ENCODE peak calls at places on chromosomes 11 and 22, in four cellular contexts. One of them, this sample, is unnamed.

GRCh38 chr11:78536933-78537332 is 37.7 kb downstream of the NARS2 start:
- DNase-seq in posterior cingulate gyrus: no peak
- DNase-seq in endothelial cell: no peak
- DNase-seq in SK-N-DZ: no peak
- DNase-seq in this sample: no peak

GRCh38 chr22:49768511-49768910 is 59.2 kb downstream of the BRD1 start:
- DNase-seq in SK-N-DZ: no peak
- DNase-seq in posterior cingulate gyrus: peak; percentile 57
- DNase-seq in endothelial cell: no peak
- DNase-seq in this sample: peak; percentile 24

GRCh38 chr11:88520391-88520790 is 182.9 kb upstream of the CTSC start:
- DNase-seq in endothelial cell: no peak
- DNase-seq in posterior cingulate gyrus: no peak
- DNase-seq in SK-N-DZ: no peak
- DNase-seq in this sample: no peak

GRCh38 chr11:47248304-47248663 is 330 bp downstream of the ACP2 start:
- DNase-seq in endothelial cell: no peak
- DNase-seq in posterior cingulate gyrus: no peak
- DNase-seq in SK-N-DZ: no peak
- DNase-seq in this sample: no peak

GRCh38 chr22:36659762-36660509 is 43.6 kb downstream of the CACNG2 start:
- DNase-seq in posterior cingulate gyrus: peak; percentile 97
- DNase-seq in endothelial cell: no peak
- DNase-seq in SK-N-DZ: no peak
- DNase-seq in this sample: peak; percentile 85

GRCh38 chr11:125671561-125671960 is 9.1 kb downstream of the ACRV1 start:
- DNase-seq in posterior cingulate gyrus: no peak
- DNase-seq in endothelial cell: no peak
- DNase-seq in SK-N-DZ: no peak
- DNase-seq in this sample: no peak

GRCh38 chr22:49894321-49895072 is 23.7 kb downstream of the ALG12 start:
- DNase-seq in posterior cingulate gyrus: no peak
- DNase-seq in SK-N-DZ: no peak
- DNase-seq in endothelial cell: no peak
- DNase-seq in this sample: no peak

GRCh38 chr11:69259072-69259471 is 34.9 kb upstream of the MYEOV start:
- DNase-seq in SK-N-DZ: no peak
- DNase-seq in endothelial cell: no peak
- DNase-seq in posterior cingulate gyrus: no peak
- DNase-seq in this sample: no peak

GRCh38 chr11:73513707-73514106 is 84.2 kb downstream of the FAM168A start:
- DNase-seq in posterior cingulate gyrus: no peak
- DNase-seq in SK-N-DZ: no peak
- DNase-seq in endothelial cell: no peak
- DNase-seq in this sample: no peak

GRCh38 chr11:94858012-94858705 is 90.0 kb downstream of the AMOTL1 start:
- DNase-seq in endothelial cell: no peak
- DNase-seq in SK-N-DZ: no peak
- DNase-seq in posterior cingulate gyrus: no peak
- DNase-seq in this sample: no peak

GRCh38 chr11:70073188-70073817 is 4.8 kb upstream of the ANO1 start:
- DNase-seq in posterior cingulate gyrus: no peak
- DNase-seq in endothelial cell: no peak
- DNase-seq in SK-N-DZ: no peak
- DNase-seq in this sample: no peak